ENCODE peak calls at places on chromosome 18, in four cellular contexts. A is HAP-1, M is fibroblast of lung, J is BJ. D is an unnamed sample.

GRCh38 chr18:48814490-48815181 is 136.1 kb downstream of the SMAD7 start:
- DNase-seq in A (no peak), M (no peak), J (no peak), D (peak)

GRCh38 chr18:59005266-59005665 is 134.4 kb upstream of the SEC11C start:
- DNase-seq in A (peak), M (peak), J (peak), D (peak)

GRCh38 chr18:76429262-76430126 is 65.5 kb downstream of the ZNF516 start:
- DNase-seq in A (no peak), M (peak), J (no peak), D (peak)

GRCh38 chr18:59509477-59510173 is 150.6 kb upstream of the LMAN1 start:
- DNase-seq in A (no peak), M (peak), J (no peak), D (no peak)

GRCh38 chr18:66560092-66560491 is 43.8 kb downstream of the CDH19 start:
- DNase-seq in A (peak), M (peak), J (no peak), D (no peak)

GRCh38 chr18:48053881-48054586 is 123.6 kb upstream of the SMAD2 start:
- DNase-seq in A (no peak), M (no peak), J (no peak), D (no peak)

GRCh38 chr18:79572093-79572780 is 107.4 kb upstream of the CTDP1 start:
- DNase-seq in A (peak), M (no peak), J (no peak), D (no peak)

GRCh38 chr18:68431111-68431921 is 283.6 kb downstream of the TMX3 start:
- DNase-seq in A (no peak), M (peak), J (no peak), D (peak)

GRCh38 chr18:67509711-67510110 is 6.8 kb downstream of the DSEL start:
- DNase-seq in A (no peak), M (peak), J (peak), D (peak)

GRCh38 chr18:78611201-78611800 is 368.3 kb upstream of the SALL3 start:
- DNase-seq in A (no peak), M (no peak), J (no peak), D (no peak)

GRCh38 chr18:5964108-5964507 is 68.8 kb upstream of the TMEM200C start:
- DNase-seq in A (no peak), M (no peak), J (no peak), D (no peak)

GRCh38 chr18:45282101-45282812 is 333.0 kb upstream of the SLC14A2 start:
- DNase-seq in A (no peak), M (peak), J (no peak), D (peak)

GRCh38 chr18:9550413-9550812 is 63.9 kb downstream of the PPP4R1 start:
- DNase-seq in A (no peak), M (no peak), J (no peak), D (no peak)

GRCh38 chr18:62957885-62958472 is 242.6 kb downstream of the PHLPP1 start:
- DNase-seq in A (peak), M (peak), J (no peak), D (peak)

GRCh38 chr18:49031511-49032188 is 80.9 kb upstream of the SMAD7 start:
- DNase-seq in A (no peak), M (no peak), J (no peak), D (no peak)

GRCh38 chr18:35524236-35524635 is 26.5 kb upstream of the INO80C start:
- DNase-seq in A (no peak), M (no peak), J (no peak), D (peak)

GRCh38 chr18:51251625-51252024 is 54.1 kb upstream of the MEX3C start:
- DNase-seq in A (no peak), M (no peak), J (no peak), D (no peak)
- H3K4me3 ChIP-seq in A (no peak), M (no peak), J (no peak), D (no peak)

DNA sequence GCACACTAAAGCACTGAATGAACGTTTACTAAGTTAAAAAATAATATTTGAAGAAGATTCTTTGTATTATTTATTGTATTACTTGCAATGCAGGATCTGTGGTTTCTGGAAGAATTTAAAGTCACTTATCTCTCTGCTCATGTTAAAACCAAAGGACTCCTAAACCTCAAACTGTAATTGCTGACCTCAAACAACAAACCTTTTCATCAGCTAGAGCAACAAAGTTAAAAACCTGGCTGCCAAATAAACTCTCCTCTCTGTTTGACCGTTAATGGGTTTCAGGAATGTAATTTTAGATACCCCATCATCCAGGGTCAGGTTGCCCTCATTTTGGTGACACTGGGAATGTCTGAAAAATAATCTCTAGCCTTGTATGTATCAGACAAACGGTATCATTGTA is 239.1 kb downstream of the TGIF1 start:
- DNase-seq in A (no peak), M (peak), J (no peak), D (peak)
- H3K4me3 ChIP-seq in A (no peak), M (no peak), J (no peak), D (no peak)

GRCh38 chr18:28081516-28081915 is 95.4 kb downstream of the CDH2 start:
- DNase-seq in A (no peak), M (no peak), J (no peak), D (no peak)
- H3K4me3 ChIP-seq in A (no peak), M (no peak), J (no peak), D (no peak)

DNA sequence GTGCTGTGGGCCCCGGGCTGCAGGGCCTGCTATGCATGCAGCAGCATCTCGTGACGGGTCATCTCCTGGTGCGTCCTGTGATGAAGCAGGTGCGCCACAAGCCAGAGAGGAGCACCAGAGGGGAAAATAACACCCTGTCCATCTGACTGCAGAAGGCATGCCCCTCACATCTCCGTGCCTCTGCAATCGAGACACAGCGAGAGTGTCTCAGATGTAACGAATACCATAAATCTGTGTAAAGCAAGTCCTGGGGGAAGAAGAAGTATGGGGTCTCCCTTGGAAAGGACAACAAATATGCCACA is 137.5 kb downstream of the PTGR3 start:
- DNase-seq in A (no peak), M (no peak), J (no peak), D (no peak)
- H3K4me3 ChIP-seq in A (no peak), M (no peak), J (no peak), D (no peak)

DNA sequence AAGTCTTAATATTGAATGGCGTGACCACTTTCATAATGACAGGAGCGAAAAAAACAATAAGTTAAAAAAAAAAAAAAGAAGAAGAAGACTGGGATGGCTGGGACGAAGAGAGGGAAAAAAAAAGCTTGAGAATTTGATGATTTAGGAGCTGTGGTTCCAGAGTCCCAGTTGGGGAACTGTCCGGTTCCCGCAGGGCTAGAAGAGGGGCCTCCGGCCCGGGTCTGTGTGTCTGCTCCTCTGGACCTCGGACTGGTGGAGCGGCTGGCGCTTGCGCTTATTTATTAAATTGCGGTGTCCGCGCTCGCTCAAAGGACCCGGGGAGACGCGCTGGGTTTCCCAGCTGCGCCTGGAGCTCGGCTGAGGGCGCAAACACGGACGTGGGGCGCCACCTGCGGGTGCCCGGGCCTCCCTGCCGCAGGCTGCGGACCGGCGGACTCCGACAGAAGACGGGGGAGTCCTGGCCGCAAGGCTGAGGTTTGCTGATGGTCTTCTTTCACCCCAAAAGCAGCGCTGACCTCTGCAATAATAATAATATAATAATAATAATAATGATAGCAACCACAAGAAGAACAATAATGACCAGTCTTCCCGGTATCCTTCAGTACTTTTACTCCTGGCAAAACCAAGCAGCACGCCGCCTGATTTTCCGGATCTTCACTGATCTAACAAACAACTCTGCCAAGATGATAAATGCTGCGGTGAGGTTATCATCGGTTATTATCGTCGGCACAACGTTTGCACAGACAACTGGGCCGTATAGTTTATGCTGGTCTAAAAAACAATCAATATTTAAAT is at the start of gene CBLN2:
- DNase-seq in A (peak), M (peak), J (no peak), D (peak)
- H3K4me3 ChIP-seq in A (no peak), M (no peak), J (no peak), D (no peak)

DNA sequence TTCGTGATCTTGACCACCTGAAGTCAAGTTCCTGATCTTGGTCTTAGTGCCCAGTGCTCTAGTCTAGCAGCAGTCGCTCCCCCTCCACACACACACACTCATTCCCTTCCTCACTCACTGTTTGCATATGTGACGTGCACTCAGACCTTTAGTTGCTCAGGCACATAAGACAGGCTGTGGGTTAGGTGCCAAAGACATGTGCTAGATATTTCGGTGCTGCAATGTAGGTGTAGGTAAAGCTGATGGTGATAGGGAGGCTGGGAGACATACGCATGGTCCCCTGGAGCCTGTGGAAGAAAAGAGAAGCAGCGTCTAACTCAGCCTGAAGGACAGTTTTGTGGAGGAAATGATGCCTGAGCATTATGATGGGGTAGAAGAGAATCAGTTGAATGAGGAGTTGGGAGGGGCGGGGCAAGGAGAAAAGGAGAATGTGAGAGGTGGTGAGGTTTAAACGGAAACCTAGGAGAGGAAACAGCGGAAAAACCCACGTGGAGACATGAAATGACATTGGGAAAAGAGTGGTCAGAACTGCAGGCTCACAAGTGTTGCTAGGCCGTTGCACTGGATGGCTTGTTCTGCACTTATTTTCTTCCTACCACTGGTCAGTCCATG is 3.9 kb downstream of the TTC39C start:
- DNase-seq in A (no peak), M (no peak), J (no peak), D (no peak)
- H3K4me3 ChIP-seq in A (no peak), M (no peak), J (no peak), D (no peak)